ENCODE peak calls at places on chromosomes 16 and 17, in eight cellular contexts. O is CD8-positive, alpha-beta T cell; J is H1; P is left ventricle myocardium inferior; R is right atrium auricular region; Y is mammary epithelial cell; S is suprapubic skin; N is psoas muscle. C is an unnamed sample.
A peak's percentile ranks its signal among the peaks of the same experiment; 100 is the strongest.

GRCh38 chr16:82631701-82632685 is 5.2 kb downstream of the CDH13 start:
- DNase-seq in O (no peak), J (no peak), P (no peak), R (no peak), Y (peak; percentile 53), S (no peak), N (peak; percentile 20), C (no peak)

GRCh38 chr16:12201863-12202262 is 225.3 kb downstream of the SNX29 start:
- DNase-seq in O (no peak), J (no peak), P (no peak), R (no peak), Y (no peak), S (no peak), N (no peak), C (no peak)

GRCh38 chr17:59853168-59853918 is 39.4 kb downstream of the TUBD1 start:
- DNase-seq in O (no peak), J (no peak), P (no peak), R (no peak), Y (peak; percentile 98), S (no peak), N (no peak), C (peak; percentile 71)

GRCh38 chr16:15052747-15053476 is 3.0 kb downstream of the NTAN1 start:
- DNase-seq in O (no peak), J (no peak), P (no peak), R (peak; percentile 56), Y (no peak), S (no peak), N (no peak), C (peak; percentile 80)

GRCh38 chr16:16063685-16064084 is 114.3 kb downstream of the ABCC1 start:
- DNase-seq in O (no peak), J (no peak), P (no peak), R (no peak), Y (no peak), S (no peak), N (no peak), C (no peak)

GRCh38 chr16:27839419-27839818 is 224.1 kb downstream of the GSG1L start:
- DNase-seq in O (no peak), J (no peak), P (no peak), R (no peak), Y (peak; percentile 41), S (no peak), N (no peak), C (peak; percentile 25)

GRCh38 chr16:8885674-8886592 is 3.8 kb downstream of the LITAFD start:
- DNase-seq in O (no peak), J (no peak), P (no peak), R (no peak), Y (peak; percentile 51), S (no peak), N (peak; percentile 51), C (peak; percentile 69)

GRCh38 chr16:74888888-74889287 is 96.0 kb downstream of the WDR59 start:
- DNase-seq in O (no peak), J (no peak), P (no peak), R (no peak), Y (no peak), S (no peak), N (no peak), C (no peak)

GRCh38 chr17:60327122-60327869 is 64.6 kb downstream of the USP32 start:
- DNase-seq in O (no peak), J (no peak), P (no peak), R (no peak), Y (no peak), S (no peak), N (no peak), C (no peak)

GRCh38 chr16:69701866-69702265 is 24.5 kb downstream of the NQO1 start:
- DNase-seq in O (no peak), J (no peak), P (no peak), R (no peak), Y (no peak), S (no peak), N (no peak), C (no peak)

GRCh38 chr17:6786618-6787017 is 10.6 kb downstream of the FBXO39 start:
- DNase-seq in O (no peak), J (no peak), P (no peak), R (no peak), Y (peak; percentile 82), S (no peak), N (no peak), C (peak; percentile 95)

GRCh38 chr17:75835315-75835987 is 8.8 kb downstream of the UNC13D start:
- DNase-seq in O (no peak), J (no peak), P (no peak), R (no peak), Y (no peak), S (no peak), N (no peak), C (peak; percentile 50)

GRCh38 chr17:74432484-74433391 is 850 bp downstream of the GPRC5C start:
- DNase-seq in O (no peak), J (no peak), P (no peak), R (no peak), Y (no peak), S (no peak), N (no peak), C (no peak)

GRCh38 chr17:37702605-37703004 is 42.3 kb downstream of the HNF1B start:
- DNase-seq in O (no peak), J (no peak), P (no peak), R (no peak), Y (peak; percentile 86), S (no peak), N (no peak), C (peak; percentile 74)

GRCh38 chr17:80290199-80290598 is 29.5 kb downstream of the RNF213 start:
- DNase-seq in O (no peak), J (no peak), P (no peak), R (no peak), Y (no peak), S (no peak), N (no peak), C (no peak)

GRCh38 chr16:19417640-19418039 is at the start of gene TMC5:
- DNase-seq in O (no peak), J (no peak), P (no peak), R (no peak), Y (no peak), S (no peak), N (no peak), C (no peak)

GRCh38 chr17:17698869-17699351 is 17.7 kb downstream of the RAI1 start:
- DNase-seq in O (no peak), J (no peak), P (no peak), R (no peak), Y (no peak), S (no peak), N (no peak), C (peak; percentile 45)

GRCh38 chr17:37079735-37080134 is 131.0 kb downstream of the AATF start:
- DNase-seq in O (no peak), J (no peak), P (no peak), R (no peak), Y (peak; percentile 48), S (no peak), N (no peak), C (peak; percentile 60)

GRCh38 chr17:76354317-76354729 is 607 bp upstream of the PRPSAP1 start:
- DNase-seq in O (no peak), J (no peak), P (no peak), R (no peak), Y (no peak), S (no peak), N (no peak), C (no peak)

GRCh38 chr17:58324409-58325288 is 3.9 kb downstream of the TSPOAP1 start:
- DNase-seq in O (no peak), J (no peak), P (no peak), R (no peak), Y (no peak), S (no peak), N (no peak), C (peak; percentile 48)

GRCh38 chr16:87057291-87057881 is 259.8 kb downstream of the C16orf95 start:
- DNase-seq in O (no peak), J (no peak), P (no peak), R (no peak), Y (no peak), S (peak; percentile 71), N (no peak), C (peak; percentile 19)

DNA sequence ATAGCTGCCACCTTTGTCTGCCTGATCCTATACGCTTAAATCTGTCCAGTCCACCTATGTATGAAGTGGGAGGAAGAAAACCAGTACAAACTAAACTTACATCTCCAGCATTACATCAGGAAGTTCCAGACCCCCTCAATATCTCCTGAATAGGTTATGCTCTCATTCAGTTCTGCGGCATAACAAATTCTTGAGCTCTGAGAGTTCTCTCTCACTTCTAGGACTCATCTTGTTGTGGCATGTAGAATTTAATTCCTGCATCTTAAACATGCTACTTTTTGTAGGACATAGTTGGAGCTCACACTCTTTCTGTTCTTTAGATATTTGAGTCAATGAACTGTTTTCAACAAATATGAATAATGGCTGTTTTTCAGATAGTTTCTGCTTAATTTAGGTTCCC is 662.5 kb downstream of the CDH11 start:
- DNase-seq in O (no peak), J (no peak), P (no peak), R (no peak), Y (no peak), S (no peak), N (no peak), C (no peak)
- H3K4me3 ChIP-seq in O (no peak overlapping the region), J (no peak overlapping the region), P (no peak overlapping the region), R (no peak overlapping the region), Y (no peak overlapping the region), S (no peak overlapping the region), N (no peak overlapping the region), C (no peak overlapping the region)

GRCh38 chr16:803751-804075 is 3.2 kb upstream of the GNG13 start:
- DNase-seq in O (no peak), J (no peak), P (no peak), R (no peak), Y (no peak), S (no peak), N (no peak), C (no peak)

GRCh38 chr16:804193-805048 is 3.9 kb upstream of the GNG13 start:
- DNase-seq in O (no peak), J (no peak), P (no peak), R (no peak), Y (no peak), S (no peak), N (no peak), C (no peak)

GRCh38 chr16:807345-808251 is 7.1 kb upstream of the GNG13 start:
- DNase-seq in O (peak; percentile 89), J (peak; percentile 76), P (peak; percentile 94), R (peak; percentile 95), Y (peak; percentile 85), S (peak; percentile 96), N (peak; percentile 93), C (peak; percentile 99)

GRCh38 chr16:802914-803750 is 2.6 kb upstream of the GNG13 start:
- DNase-seq in O (no peak), J (no peak), P (no peak), R (no peak), Y (no peak), S (no peak), N (no peak), C (no peak)

GRCh38 chr16:805474-805873 is 4.9 kb upstream of the GNG13 start:
- DNase-seq in O (no peak), J (no peak), P (no peak), R (no peak), Y (no peak), S (no peak), N (no peak), C (no peak)
- H3K27ac ChIP-seq in O (no peak overlapping the region), J (no peak overlapping the region), P (no peak overlapping the region), R (no peak overlapping the region), Y (no peak overlapping the region), S (no peak overlapping the region), N (no peak overlapping the region), C (no peak overlapping the region)

GRCh38 chr17:64622931-64623654 is 39.0 kb downstream of the SMURF2 start:
- DNase-seq in O (no peak), J (no peak), P (no peak), R (no peak), Y (peak; percentile 80), S (no peak), N (no peak), C (peak; percentile 91)
- H3K4me3 ChIP-seq in O (no peak overlapping the region), J (no peak overlapping the region), P (no peak overlapping the region), R (no peak overlapping the region), Y (no peak overlapping the region), S (no peak overlapping the region), N (no peak overlapping the region), C (peak overlapping the region; percentile 25)

GRCh38 chr16:66128363-66128725 is 238.1 kb upstream of the CDH5 start:
- DNase-seq in O (no peak), J (no peak), P (no peak), R (no peak), Y (no peak), S (no peak), N (no peak), C (peak; percentile 55)
- H3K27ac ChIP-seq in O (no peak overlapping the region), J (no peak overlapping the region), P (no peak overlapping the region), R (no peak overlapping the region), Y (no peak overlapping the region), S (no peak overlapping the region), N (no peak overlapping the region), C (no peak overlapping the region)